ENCODE peak calls at places on chromosomes 13 and 19, in six cellular contexts. One of them, this sample, is unnamed.

GRCh38 chr13:30143671-30144400 is 163.5 kb downstream of the KATNAL1 start:
- DNase-seq in HTR-8/SVneo: no peak
- DNase-seq in central memory CD8-positive, alpha-beta T cell: no peak
- DNase-seq in neural progenitor cell: no peak
- DNase-seq in NCI-H345: no peak
- DNase-seq in lung microvascular endothelial cell: no peak
- DNase-seq in this sample: no peak

GRCh38 chr19:42081584-42082258 is 5.8 kb downstream of the ZNF574 start:
- DNase-seq in HTR-8/SVneo: peak
- DNase-seq in central memory CD8-positive, alpha-beta T cell: no peak
- DNase-seq in neural progenitor cell: no peak
- DNase-seq in NCI-H345: no peak
- DNase-seq in lung microvascular endothelial cell: peak
- DNase-seq in this sample: no peak

GRCh38 chr13:55948175-55948574 is 1192.5 kb upstream of the PRR20A start:
- DNase-seq in HTR-8/SVneo: no peak
- DNase-seq in central memory CD8-positive, alpha-beta T cell: no peak
- DNase-seq in neural progenitor cell: no peak
- DNase-seq in NCI-H345: no peak
- DNase-seq in lung microvascular endothelial cell: no peak
- DNase-seq in this sample: no peak

GRCh38 chr13:43663474-43664090 is 123.2 kb downstream of the ENOX1 start:
- DNase-seq in HTR-8/SVneo: no peak
- DNase-seq in central memory CD8-positive, alpha-beta T cell: no peak
- DNase-seq in neural progenitor cell: no peak
- DNase-seq in NCI-H345: no peak
- DNase-seq in lung microvascular endothelial cell: no peak
- DNase-seq in this sample: no peak

GRCh38 chr19:43623889-43624670 is 4.7 kb upstream of the ZNF428 start:
- DNase-seq in HTR-8/SVneo: no peak
- DNase-seq in central memory CD8-positive, alpha-beta T cell: no peak
- DNase-seq in neural progenitor cell: peak
- DNase-seq in NCI-H345: no peak
- DNase-seq in lung microvascular endothelial cell: no peak
- DNase-seq in this sample: no peak

GRCh38 chr13:48221301-48222190 is 11.5 kb upstream of the ITM2B start:
- DNase-seq in HTR-8/SVneo: no peak
- DNase-seq in central memory CD8-positive, alpha-beta T cell: no peak
- DNase-seq in neural progenitor cell: no peak
- DNase-seq in NCI-H345: no peak
- DNase-seq in lung microvascular endothelial cell: peak
- DNase-seq in this sample: no peak

GRCh38 chr13:26628706-26629105 is 71.2 kb downstream of the WASF3 start:
- DNase-seq in HTR-8/SVneo: peak
- DNase-seq in central memory CD8-positive, alpha-beta T cell: no peak
- DNase-seq in neural progenitor cell: peak
- DNase-seq in NCI-H345: no peak
- DNase-seq in lung microvascular endothelial cell: peak
- DNase-seq in this sample: no peak

GRCh38 chr19:10817291-10818038 is 18.5 kb downstream of the TMED1 start:
- DNase-seq in HTR-8/SVneo: no peak
- DNase-seq in central memory CD8-positive, alpha-beta T cell: no peak
- DNase-seq in neural progenitor cell: no peak
- DNase-seq in NCI-H345: no peak
- DNase-seq in lung microvascular endothelial cell: peak
- DNase-seq in this sample: no peak

GRCh38 chr19:8698433-8699063 is at the start of gene ACTL9:
- DNase-seq in HTR-8/SVneo: no peak
- DNase-seq in central memory CD8-positive, alpha-beta T cell: no peak
- DNase-seq in neural progenitor cell: no peak
- DNase-seq in NCI-H345: no peak
- DNase-seq in lung microvascular endothelial cell: no peak
- DNase-seq in this sample: no peak

GRCh38 chr13:76758257-76758656 is 127.9 kb downstream of the KCTD12 start:
- DNase-seq in HTR-8/SVneo: no peak
- DNase-seq in central memory CD8-positive, alpha-beta T cell: no peak
- DNase-seq in neural progenitor cell: no peak
- DNase-seq in NCI-H345: no peak
- DNase-seq in lung microvascular endothelial cell: no peak
- DNase-seq in this sample: no peak

GRCh38 chr13:46168341-46168740 is 13.6 kb downstream of the LCP1 start:
- DNase-seq in HTR-8/SVneo: no peak
- DNase-seq in central memory CD8-positive, alpha-beta T cell: no peak
- DNase-seq in neural progenitor cell: no peak
- DNase-seq in NCI-H345: no peak
- DNase-seq in lung microvascular endothelial cell: no peak
- DNase-seq in this sample: peak

GRCh38 chr13:110116072-110116487 is 190.9 kb downstream of the COL4A1 start:
- DNase-seq in HTR-8/SVneo: no peak
- DNase-seq in central memory CD8-positive, alpha-beta T cell: peak
- DNase-seq in neural progenitor cell: peak
- DNase-seq in NCI-H345: no peak
- DNase-seq in lung microvascular endothelial cell: peak
- DNase-seq in this sample: peak

GRCh38 chr13:34201050-34201913 is 383.3 kb downstream of the RFC3 start:
- DNase-seq in HTR-8/SVneo: no peak
- DNase-seq in central memory CD8-positive, alpha-beta T cell: no peak
- DNase-seq in neural progenitor cell: no peak
- DNase-seq in NCI-H345: no peak
- DNase-seq in lung microvascular endothelial cell: no peak
- DNase-seq in this sample: no peak